ENCODE peak calls at places on chromosome 15, in nine cellular contexts. One of them, this sample, is unnamed.
A peak's percentile ranks its signal among the peaks of the same experiment; 100 is the strongest.

GRCh38 chr15:77656294-77656693 is 23.6 kb upstream of the LINGO1 start:
- DNase-seq in posterior vena cava: no peak
- DNase-seq in activated CD8-positive, alpha-beta memory T cell treated with anti-CD3 and anti-CD28 coated beads, Interleukin-2, amount 50 U/mL, for 4 hours: no peak
- DNase-seq in AG09309: no peak
- DNase-seq in AG10803: no peak
- DNase-seq in T-helper 9 cell: no peak
- DNase-seq in Right ventricle myocardium superior: no peak
- DNase-seq in GM04503: no peak
- DNase-seq in type B pancreatic cell: no peak
- DNase-seq in this sample: no peak

GRCh38 chr15:41832208-41832607 is 4.3 kb downstream of the JMJD7 start:
- DNase-seq in posterior vena cava: no peak
- DNase-seq in activated CD8-positive, alpha-beta memory T cell treated with anti-CD3 and anti-CD28 coated beads, Interleukin-2, amount 50 U/mL, for 4 hours: no peak
- DNase-seq in AG09309: no peak
- DNase-seq in AG10803: no peak
- DNase-seq in T-helper 9 cell: no peak
- DNase-seq in Right ventricle myocardium superior: no peak
- DNase-seq in GM04503: no peak
- DNase-seq in type B pancreatic cell: no peak
- DNase-seq in this sample: no peak

GRCh38 chr15:52254331-52254730 is 41.3 kb downstream of the MYO5C start:
- DNase-seq in posterior vena cava: no peak
- DNase-seq in activated CD8-positive, alpha-beta memory T cell treated with anti-CD3 and anti-CD28 coated beads, Interleukin-2, amount 50 U/mL, for 4 hours: no peak
- DNase-seq in AG09309: no peak
- DNase-seq in AG10803: no peak
- DNase-seq in T-helper 9 cell: no peak
- DNase-seq in Right ventricle myocardium superior: no peak
- DNase-seq in GM04503: no peak
- DNase-seq in type B pancreatic cell: no peak
- DNase-seq in this sample: no peak

GRCh38 chr15:59532770-59533379 is 78.7 kb upstream of the GCNT3 start:
- DNase-seq in posterior vena cava: no peak
- DNase-seq in activated CD8-positive, alpha-beta memory T cell treated with anti-CD3 and anti-CD28 coated beads, Interleukin-2, amount 50 U/mL, for 4 hours: peak; percentile 18
- DNase-seq in AG09309: no peak
- DNase-seq in AG10803: peak; percentile 27
- DNase-seq in T-helper 9 cell: no peak
- DNase-seq in Right ventricle myocardium superior: peak; percentile 35
- DNase-seq in GM04503: no peak
- DNase-seq in type B pancreatic cell: no peak
- DNase-seq in this sample: no peak

GRCh38 chr15:88909956-88910831 is 3.0 kb downstream of the MFGE8 start:
- DNase-seq in posterior vena cava: no peak
- DNase-seq in activated CD8-positive, alpha-beta memory T cell treated with anti-CD3 and anti-CD28 coated beads, Interleukin-2, amount 50 U/mL, for 4 hours: no peak
- DNase-seq in AG09309: no peak
- DNase-seq in AG10803: peak; percentile 73
- DNase-seq in T-helper 9 cell: no peak
- DNase-seq in Right ventricle myocardium superior: peak; percentile 61
- DNase-seq in GM04503: no peak
- DNase-seq in type B pancreatic cell: no peak
- DNase-seq in this sample: no peak

GRCh38 chr15:53160092-53160704 is 370.1 kb upstream of the ONECUT1 start:
- DNase-seq in posterior vena cava: no peak
- DNase-seq in activated CD8-positive, alpha-beta memory T cell treated with anti-CD3 and anti-CD28 coated beads, Interleukin-2, amount 50 U/mL, for 4 hours: no peak
- DNase-seq in AG09309: no peak
- DNase-seq in AG10803: no peak
- DNase-seq in T-helper 9 cell: no peak
- DNase-seq in Right ventricle myocardium superior: no peak
- DNase-seq in GM04503: no peak
- DNase-seq in type B pancreatic cell: no peak
- DNase-seq in this sample: no peak

GRCh38 chr15:73755481-73755880 is 2.3 kb upstream of the INSYN1 start:
- DNase-seq in posterior vena cava: no peak
- DNase-seq in activated CD8-positive, alpha-beta memory T cell treated with anti-CD3 and anti-CD28 coated beads, Interleukin-2, amount 50 U/mL, for 4 hours: no peak
- DNase-seq in AG09309: no peak
- DNase-seq in AG10803: no peak
- DNase-seq in T-helper 9 cell: no peak
- DNase-seq in Right ventricle myocardium superior: no peak
- DNase-seq in GM04503: no peak
- DNase-seq in type B pancreatic cell: no peak
- DNase-seq in this sample: no peak

GRCh38 chr15:76529911-76530310 is 193.3 kb downstream of the ISL2 start:
- DNase-seq in posterior vena cava: no peak
- DNase-seq in activated CD8-positive, alpha-beta memory T cell treated with anti-CD3 and anti-CD28 coated beads, Interleukin-2, amount 50 U/mL, for 4 hours: no peak
- DNase-seq in AG09309: no peak
- DNase-seq in AG10803: peak; percentile 54
- DNase-seq in T-helper 9 cell: no peak
- DNase-seq in Right ventricle myocardium superior: no peak
- DNase-seq in GM04503: peak; percentile 23
- DNase-seq in type B pancreatic cell: no peak
- DNase-seq in this sample: no peak

GRCh38 chr15:71755571-71755970 is 54.8 kb upstream of the NR2E3 start:
- DNase-seq in posterior vena cava: no peak
- DNase-seq in activated CD8-positive, alpha-beta memory T cell treated with anti-CD3 and anti-CD28 coated beads, Interleukin-2, amount 50 U/mL, for 4 hours: no peak
- DNase-seq in AG09309: no peak
- DNase-seq in AG10803: no peak
- DNase-seq in T-helper 9 cell: no peak
- DNase-seq in Right ventricle myocardium superior: no peak
- DNase-seq in GM04503: no peak
- DNase-seq in type B pancreatic cell: no peak
- DNase-seq in this sample: no peak

GRCh38 chr15:90082140-90082713 is 20.0 kb downstream of the IDH2 start:
- DNase-seq in posterior vena cava: no peak
- DNase-seq in activated CD8-positive, alpha-beta memory T cell treated with anti-CD3 and anti-CD28 coated beads, Interleukin-2, amount 50 U/mL, for 4 hours: no peak
- DNase-seq in AG09309: no peak
- DNase-seq in AG10803: no peak
- DNase-seq in T-helper 9 cell: no peak
- DNase-seq in Right ventricle myocardium superior: no peak
- DNase-seq in GM04503: no peak
- DNase-seq in type B pancreatic cell: no peak
- DNase-seq in this sample: no peak

GRCh38 chr15:96521386-96521785 is 190.9 kb downstream of the NR2F2 start:
- DNase-seq in posterior vena cava: no peak
- DNase-seq in activated CD8-positive, alpha-beta memory T cell treated with anti-CD3 and anti-CD28 coated beads, Interleukin-2, amount 50 U/mL, for 4 hours: no peak
- DNase-seq in AG09309: no peak
- DNase-seq in AG10803: no peak
- DNase-seq in T-helper 9 cell: no peak
- DNase-seq in Right ventricle myocardium superior: no peak
- DNase-seq in GM04503: no peak
- DNase-seq in type B pancreatic cell: no peak
- DNase-seq in this sample: no peak

GRCh38 chr15:70856177-70856883 is 2.4 kb upstream of the LARP6 start:
- DNase-seq in posterior vena cava: no peak
- DNase-seq in activated CD8-positive, alpha-beta memory T cell treated with anti-CD3 and anti-CD28 coated beads, Interleukin-2, amount 50 U/mL, for 4 hours: no peak
- DNase-seq in AG09309: no peak
- DNase-seq in AG10803: peak; percentile 62
- DNase-seq in T-helper 9 cell: no peak
- DNase-seq in Right ventricle myocardium superior: no peak
- DNase-seq in GM04503: no peak
- DNase-seq in type B pancreatic cell: no peak
- DNase-seq in this sample: no peak

GRCh38 chr15:31279221-31280036 is 47.2 kb upstream of the KLF13 start:
- DNase-seq in posterior vena cava: peak; percentile 50
- DNase-seq in activated CD8-positive, alpha-beta memory T cell treated with anti-CD3 and anti-CD28 coated beads, Interleukin-2, amount 50 U/mL, for 4 hours: no peak
- DNase-seq in AG09309: no peak
- DNase-seq in AG10803: no peak
- DNase-seq in T-helper 9 cell: no peak
- DNase-seq in Right ventricle myocardium superior: no peak
- DNase-seq in GM04503: no peak
- DNase-seq in type B pancreatic cell: peak; percentile 60
- DNase-seq in this sample: no peak

GRCh38 chr15:32028921-32029320 is 1.4 kb upstream of the CHRNA7 start:
- DNase-seq in posterior vena cava: no peak
- DNase-seq in activated CD8-positive, alpha-beta memory T cell treated with anti-CD3 and anti-CD28 coated beads, Interleukin-2, amount 50 U/mL, for 4 hours: no peak
- DNase-seq in AG09309: no peak
- DNase-seq in AG10803: no peak
- DNase-seq in T-helper 9 cell: no peak
- DNase-seq in Right ventricle myocardium superior: no peak
- DNase-seq in GM04503: no peak
- DNase-seq in type B pancreatic cell: no peak
- DNase-seq in this sample: no peak

GRCh38 chr15:31214158-31214863 is 112.3 kb upstream of the KLF13 start:
- DNase-seq in posterior vena cava: no peak
- DNase-seq in activated CD8-positive, alpha-beta memory T cell treated with anti-CD3 and anti-CD28 coated beads, Interleukin-2, amount 50 U/mL, for 4 hours: no peak
- DNase-seq in AG09309: no peak
- DNase-seq in AG10803: no peak
- DNase-seq in T-helper 9 cell: no peak
- DNase-seq in Right ventricle myocardium superior: no peak
- DNase-seq in GM04503: no peak
- DNase-seq in type B pancreatic cell: no peak
- DNase-seq in this sample: no peak

GRCh38 chr15:101804941-101805340 is 1.6 kb downstream of the OR4F6 start:
- DNase-seq in posterior vena cava: no peak
- DNase-seq in activated CD8-positive, alpha-beta memory T cell treated with anti-CD3 and anti-CD28 coated beads, Interleukin-2, amount 50 U/mL, for 4 hours: no peak
- DNase-seq in AG09309: no peak
- DNase-seq in AG10803: no peak
- DNase-seq in T-helper 9 cell: no peak
- DNase-seq in Right ventricle myocardium superior: no peak
- DNase-seq in GM04503: no peak
- DNase-seq in type B pancreatic cell: no peak
- DNase-seq in this sample: no peak

This sample was measured in CD4-positive, alpha-beta T cell.